ENCODE peak calls at places on chromosome 2, in ten cellular contexts. M is fibroblast of pulmonary artery, E is T-helper 17 cell, O is lower leg skin, F is COR-L47, R is AG04450, D is T-helper 2 cell, L is retina, N is GM13976, U is hippocampal formation. V is an unnamed sample.

GRCh38 chr2:156145469-156145868 is 187.1 kb downstream of the NR4A2 start:
- DNase-seq in R (no peak), L (no peak), N (no peak), U (no peak), O (no peak), F (no peak), D (no peak), M (no peak), E (no peak), V (no peak)

GRCh38 chr2:172098650-172099471 is 3.8 kb downstream of the DLX2 start:
- DNase-seq in U (no peak), F (peak), O (no peak), E (no peak), R (no peak), L (peak), N (peak), D (no peak), M (peak), V (no peak)

GRCh38 chr2:98825043-98825350 is 94.1 kb upstream of the MGAT4A start:
- DNase-seq in L (no peak), N (no peak), U (no peak), E (no peak), O (no peak), F (no peak), M (no peak), R (no peak), D (no peak), V (no peak)

GRCh38 chr2:1727796-1728474 is 16.4 kb downstream of the PXDN start:
- DNase-seq in N (no peak), R (no peak), U (no peak), E (no peak), O (no peak), D (no peak), M (no peak), F (no peak), L (no peak), V (no peak)

GRCh38 chr2:199716807-199717586 is 134.0 kb downstream of the FTCDNL1 start:
- DNase-seq in M (no peak), D (no peak), O (no peak), N (no peak), L (no peak), F (peak), R (no peak), U (no peak), E (no peak), V (no peak)

GRCh38 chr2:10773841-10774341 is 38.7 kb downstream of the PDIA6 start:
- DNase-seq in L (no peak), O (no peak), F (no peak), U (no peak), R (no peak), N (peak), E (no peak), M (no peak), D (no peak), V (no peak)

GRCh38 chr2:3650140-3650944 is 7.7 kb upstream of the ALLC start:
- DNase-seq in F (no peak), O (no peak), L (peak), M (no peak), U (no peak), R (no peak), N (no peak), D (no peak), E (no peak), V (no peak)

GRCh38 chr2:26993768-26994167 is 23.3 kb downstream of the MAPRE3 start:
- DNase-seq in L (no peak), U (no peak), O (no peak), F (no peak), E (no peak), N (no peak), D (no peak), M (no peak), R (no peak), V (no peak)

GRCh38 chr2:202376460-202377307 is 557 bp downstream of the BMPR2 start:
- DNase-seq in L (peak), N (peak), U (no peak), F (no peak), M (peak), O (no peak), E (peak), D (peak), R (no peak), V (peak)

GRCh38 chr2:46296216-46296839 is 879 bp upstream of the EPAS1 start:
- DNase-seq in F (no peak), L (no peak), R (no peak), E (no peak), M (no peak), D (no peak), N (peak), O (peak), U (no peak), V (peak)

GRCh38 chr2:11248-11941 is 34.9 kb downstream of the FAM110C start:
- DNase-seq in F (no peak), N (no peak), R (no peak), E (peak), M (peak), D (peak), L (peak), U (no peak), O (peak), V (peak)

GRCh38 chr2:157420771-157421323 is 23.0 kb downstream of the CYTIP start:
- DNase-seq in N (peak), R (no peak), D (no peak), O (no peak), F (no peak), E (no peak), U (no peak), L (no peak), M (peak), V (no peak)

GRCh38 chr2:241493092-241493491 is 15.3 kb downstream of the STK25 start:
- DNase-seq in N (no peak), U (no peak), M (no peak), F (no peak), O (no peak), R (no peak), E (no peak), L (no peak), D (no peak), V (no peak)

GRCh38 chr2:119407430-119408220 is 24.0 kb upstream of the TMEM37 start:
- DNase-seq in U (no peak), R (peak), L (peak), E (no peak), D (peak), M (peak), F (peak), O (peak), N (peak), V (peak)

GRCh38 chr2:196420143-196420542 is 219.4 kb upstream of the CCDC150 start:
- DNase-seq in R (no peak), N (no peak), U (no peak), L (no peak), E (no peak), F (no peak), M (no peak), O (no peak), D (no peak), V (no peak)

GRCh38 chr2:206160124-206160806 is 570 bp downstream of the EEF1B2 start:
- DNase-seq in E (no peak), F (peak), O (no peak), N (peak), M (no peak), R (no peak), U (no peak), D (peak), L (no peak), V (no peak)

GRCh38 chr2:71790261-71791038 is 337.1 kb downstream of the DYSF start:
- DNase-seq in M (no peak), F (no peak), D (no peak), N (no peak), O (no peak), R (no peak), U (no peak), E (no peak), L (no peak), V (no peak)

GRCh38 chr2:38591152-38591551 is 11.6 kb downstream of the HNRNPLL start:
- DNase-seq in F (no peak), E (no peak), L (no peak), D (no peak), N (no peak), R (no peak), M (no peak), O (no peak), U (no peak), V (no peak)

GRCh38 chr2:98946875-98947274 is 10.8 kb upstream of the CRACDL start:
- DNase-seq in U (peak), F (no peak), R (no peak), L (no peak), N (no peak), O (no peak), M (no peak), E (no peak), D (no peak), V (no peak)

GRCh38 chr2:157307021-157307420 is 18.6 kb downstream of the ERMN start:
- DNase-seq in D (no peak), F (no peak), E (no peak), N (no peak), M (no peak), R (no peak), L (no peak), O (no peak), U (peak), V (no peak)

GRCh38 chr2:219495531-219496122 is 3.1 kb upstream of the GMPPA start:
- DNase-seq in U (peak), D (peak), O (no peak), R (peak), L (peak), M (peak), F (peak), N (peak), E (peak), V (peak)

GRCh38 chr2:12076810-12077209 is 330.4 kb downstream of the LPIN1 start:
- DNase-seq in R (no peak), E (no peak), M (peak), U (no peak), L (no peak), O (no peak), D (no peak), F (peak), N (no peak), V (no peak)

GRCh38 chr2:216110620-216111019 is 1.5 kb downstream of the XRCC5 start:
- DNase-seq in L (no peak), E (no peak), F (no peak), N (no peak), O (no peak), D (no peak), R (no peak), M (no peak), U (no peak), V (no peak)

V was measured in central memory CD4-positive, alpha-beta T cell.